ENCODE peak calls at places on chromosomes 6 and 20, in six cellular contexts. R is T-cell, D is Daoy, C is spleen, V is Ammon's horn, U is amniotic stem cell. H is an unnamed sample.

GRCh38 chr20:36579996-36580545 is 6.7 kb downstream of the TGIF2 start:
- DNase-seq in C (no peak), R (no peak), D (no peak), V (no peak), U (no peak), H (no peak)

GRCh38 chr6:157385482-157385881 is 4.5 kb downstream of the ZDHHC14 start:
- DNase-seq in V (no peak), U (no peak), C (no peak), D (peak; percentile 30), R (no peak), H (no peak)

GRCh38 chr6:52597738-52598122 is 20.9 kb upstream of the TRAM2 start:
- DNase-seq in C (no peak), V (no peak), U (no peak), R (no peak), D (no peak), H (no peak)

GRCh38 chr6:114586298-114586697 is 243.5 kb upstream of the HS3ST5 start:
- DNase-seq in C (no peak), D (no peak), U (no peak), R (no peak), V (no peak), H (no peak)

GRCh38 chr20:605237-605636 is 4.9 kb downstream of the TCF15 start:
- DNase-seq in U (no peak), D (peak; percentile 17), V (no peak), C (no peak), R (no peak), H (no peak)

GRCh38 chr6:32852844-32853540 is 512 bp downstream of the TAP1 start:
- DNase-seq in R (peak; percentile 63), V (peak; percentile 54), D (peak; percentile 58), C (peak; percentile 93), U (peak; percentile 46), H (peak; percentile 58)

GRCh38 chr6:3732345-3733141 is 19.0 kb downstream of the PXDC1 start:
- DNase-seq in V (peak; percentile 88), U (peak; percentile 59), C (peak; percentile 89), R (peak; percentile 49), D (peak; percentile 78), H (peak; percentile 52)

GRCh38 chr6:28424163-28424562 is 19.1 kb downstream of the ZSCAN23 start:
- DNase-seq in C (no peak), D (no peak), R (no peak), V (no peak), U (no peak), H (no peak)

GRCh38 chr6:8066108-8066507 is 1.9 kb upstream of the BLOC1S5 start:
- DNase-seq in D (no peak), C (no peak), V (no peak), U (no peak), R (no peak), H (no peak)

GRCh38 chr6:5333653-5334052 is 72.3 kb downstream of the FARS2 start:
- DNase-seq in D (peak; percentile 9), C (no peak), U (no peak), R (no peak), V (no peak), H (no peak)